ENCODE peak calls at places on chromosomes 16 and 17, in four cellular contexts. G, F, Z and T are unnamed samples.

GRCh38 chr17:4509402-4509801 is 10.7 kb downstream of the SPNS2 start:
- DNase-seq in G (no peak), F (no peak), Z (peak; percentile 24), T (no peak)

GRCh38 chr16:68257906-68258800 is 6.2 kb upstream of the SLC7A6 start:
- DNase-seq in G (no peak), F (peak; percentile 95), Z (no peak), T (no peak)

GRCh38 chr16:48556913-48557351 is 53.0 kb downstream of the N4BP1 start:
- DNase-seq in G (no peak), F (no peak), Z (no peak), T (peak; percentile 24)

GRCh38 chr16:3187798-3188674 is at the start of gene OR1F1:
- DNase-seq in G (peak; percentile 83), F (peak; percentile 71), Z (peak; percentile 36), T (peak; percentile 81)

GRCh38 chr17:17237026-17237799 is at the start of gene FLCN:
- DNase-seq in G (peak; percentile 90), F (peak; percentile 73), Z (peak; percentile 78), T (peak; percentile 81)

GRCh38 chr17:79439493-79439892 is 171.4 kb downstream of the RBFOX3 start:
- DNase-seq in G (no peak), F (no peak), Z (no peak), T (no peak)

GRCh38 chr17:60077226-60077625 is 1.5 kb downstream of the HEATR6 start:
- DNase-seq in G (no peak), F (no peak), Z (no peak), T (no peak)

GRCh38 chr16:49052846-49053245 is 228.8 kb downstream of the CBLN1 start:
- DNase-seq in G (no peak), F (no peak), Z (no peak), T (no peak)

GRCh38 chr16:19694989-19695388 is 23.0 kb downstream of the KNOP1 start:
- DNase-seq in G (no peak), F (no peak), Z (no peak), T (no peak)

GRCh38 chr17:1022278-1023024 is 25.5 kb downstream of the TIMM22 start:
- DNase-seq in G (no peak), F (no peak), Z (no peak), T (no peak)

GRCh38 chr17:50619489-50619888 is 15.2 kb upstream of the ABCC3 start:
- DNase-seq in G (no peak), F (no peak), Z (no peak), T (no peak)

GRCh38 chr16:1062895-1063294 is 9.7 kb upstream of the SSTR5 start:
- DNase-seq in G (no peak), F (no peak), Z (no peak), T (no peak)

GRCh38 chr16:85028638-85029412 is 1.2 kb downstream of the KIAA0513 start:
- DNase-seq in G (no peak), F (no peak), Z (no peak), T (no peak)

GRCh38 chr17:48335858-48336500 is 94.0 kb downstream of the SKAP1 start:
- DNase-seq in G (no peak), F (peak; percentile 42), Z (peak; percentile 14), T (peak; percentile 78)

GRCh38 chr16:106623-107324 is 28.7 kb downstream of the MPG start:
- DNase-seq in G (peak; percentile 70), F (peak; percentile 66), Z (peak; percentile 55), T (peak; percentile 34)

GRCh38 chr17:27546624-27547300 is 84.2 kb upstream of the LGALS9 start:
- DNase-seq in G (no peak), F (no peak), Z (no peak), T (no peak)

GRCh38 chr17:58529275-58529674 is 14.8 kb upstream of the MTMR4 start:
- DNase-seq in G (no peak), F (no peak), Z (no peak), T (no peak)

GRCh38 chr17:59616253-59616920 is 3.3 kb upstream of the CLTC start:
- DNase-seq in G (no peak), F (no peak), Z (no peak), T (no peak)

GRCh38 chr16:769201-769769 is 8.8 kb downstream of the MSLN start:
- DNase-seq in G (no peak), F (no peak), Z (no peak), T (no peak)

GRCh38 chr17:81170727-81171494 is 4.9 kb upstream of the AATK start:
- DNase-seq in G (no peak), F (no peak), Z (no peak), T (no peak)

GRCh38 chr16:84115919-84116719 is 623 bp downstream of the MBTPS1 start:
- DNase-seq in G (no peak), F (peak; percentile 54), Z (no peak), T (no peak)

GRCh38 chr17:1813088-1813487 is 16.6 kb downstream of the SMYD4 start:
- DNase-seq in G (no peak), F (no peak), Z (no peak), T (no peak)

GRCh38 chr16:66647866-66648265 is 43.4 kb downstream of the CMTM3 start:
- DNase-seq in G (no peak), F (no peak), Z (no peak), T (no peak)

GRCh38 chr17:52120465-52120864 is 38.0 kb downstream of the CA10 start:
- DNase-seq in G (no peak), F (no peak), Z (no peak), T (no peak)

GRCh38 chr16:28012031-28012445 is 51.5 kb downstream of the GSG1L start:
- DNase-seq in G (no peak), F (no peak), Z (peak; percentile 21), T (no peak)

GRCh38 chr16:77683845-77684526 is 38.3 kb upstream of the NUDT7 start:
- DNase-seq in G (no peak), F (no peak), Z (no peak), T (no peak)

GRCh38 chr16:21158208-21159110 is at the start of gene LDAF1:
- DNase-seq in G (peak; percentile 93), F (peak; percentile 33), Z (peak; percentile 92), T (peak; percentile 41)

GRCh38 chr17:47917581-47917980 is 21.5 kb downstream of the SP2 start:
- DNase-seq in G (no peak), F (no peak), Z (no peak), T (no peak)

GRCh38 chr17:74736423-74737298 is at the start of gene RAB37:
- DNase-seq in G (peak; percentile 86), F (peak; percentile 99), Z (peak; percentile 67), T (peak; percentile 47)

GRCh38 chr17:5706835-5707234 is 122.5 kb upstream of the NLRP1 start:
- DNase-seq in G (peak; percentile 90), F (peak; percentile 35), Z (peak; percentile 51), T (peak; percentile 33)

GRCh38 chr16:57984443-57985203 is 13.7 kb upstream of the CNGB1 start:
- DNase-seq in G (peak; percentile 96), F (peak; percentile 57), Z (peak; percentile 99), T (no peak)

GRCh38 chr16:87374313-87374712 is 9.3 kb downstream of the FBXO31 start:
- DNase-seq in G (no peak), F (no peak), Z (no peak), T (no peak)
- H3K4me1 ChIP-seq in G (no peaks in the 10 kb centered on the region), F (peaks cover 91% of the 10 kb centered on the region), Z (peaks cover 17% of the 10 kb centered on the region), T (peaks cover 12% of the 10 kb centered on the region)

GRCh38 chr17:42743595-42744282 is 1.1 kb downstream of the EZH1 start:
- DNase-seq in G (no peak), F (no peak), Z (no peak), T (no peak)
- TF ChIP-seq FOSL1 in G (no peak), F (no peak), Z (peak; percentile 41), T (no peak)

DNA sequence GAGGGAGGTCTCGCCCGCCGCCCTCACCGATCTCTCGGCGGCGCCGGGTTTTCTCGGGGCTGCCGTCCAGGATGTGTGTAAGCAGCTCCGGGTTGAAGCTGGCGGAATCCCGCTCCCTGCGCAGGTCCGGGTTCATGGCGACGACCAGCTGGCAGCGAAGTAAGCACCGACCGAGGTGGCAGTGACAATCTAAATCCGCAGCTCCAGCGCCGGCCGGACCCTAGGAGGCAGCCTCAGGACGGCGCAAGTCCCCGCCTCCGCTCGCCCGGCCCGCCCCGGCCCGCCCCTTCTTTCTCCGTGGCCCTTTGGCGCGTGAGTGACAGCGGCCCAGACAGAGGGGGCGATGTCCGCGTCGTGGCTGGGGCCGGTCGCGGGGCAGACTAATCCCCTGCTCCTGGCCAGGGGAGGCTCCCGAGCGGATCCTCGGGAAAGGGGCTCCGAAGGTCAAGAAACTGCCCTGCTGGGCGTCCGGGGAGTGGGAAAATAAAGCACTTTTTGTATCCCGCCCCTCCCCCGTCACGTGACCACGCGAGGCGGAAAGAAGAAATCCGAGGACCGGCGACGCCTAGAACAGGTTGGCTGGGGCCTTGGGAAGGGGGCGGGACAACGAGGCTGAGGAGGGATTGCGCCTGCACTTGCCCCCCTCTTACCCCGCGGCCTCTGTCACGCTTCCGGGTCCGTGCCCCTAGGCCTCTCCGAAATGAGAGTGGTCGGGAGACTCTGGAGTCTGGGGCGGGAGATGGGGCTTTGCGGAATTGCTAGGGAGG is at the start of the genes ACOX1 and TEN1:
- DNase-seq in G (peak; percentile 94), F (peak; percentile 98), Z (peak; percentile 91), T (peak; percentile 97)
- H3K4me1 ChIP-seq in G (peaks cover 4% of the 10 kb centered on the region), F (peaks cover 80% of the 10 kb centered on the region), Z (peaks cover 39% of the 10 kb centered on the region), T (peaks cover 12% of the 10 kb centered on the region)

DNA sequence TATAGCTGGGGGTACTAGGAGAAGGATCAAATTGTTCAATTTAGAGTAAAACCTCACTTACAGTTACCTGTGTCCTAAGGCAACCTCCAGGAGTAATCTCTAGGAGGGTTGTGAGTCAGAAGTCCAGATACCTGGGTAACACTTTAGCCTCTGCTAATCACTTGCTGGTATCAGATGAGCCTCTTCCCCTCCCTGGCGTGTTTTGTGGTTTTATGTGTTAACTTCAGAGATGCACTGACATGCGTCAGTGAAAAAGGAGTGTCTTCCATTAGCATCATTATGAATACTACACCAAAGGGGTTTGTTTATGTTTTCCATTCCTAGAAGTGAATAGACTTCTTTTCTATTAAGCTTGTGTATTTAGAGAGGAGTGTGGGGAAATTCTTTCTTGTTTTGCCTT is 208.2 kb downstream of the FTO start:
- DNase-seq in G (no peak), F (no peak), Z (no peak), T (no peak)
- TF ChIP-seq FOSL1 in G (no peak), F (no peak), Z (no peak), T (no peak)

GRCh38 chr16:11794991-11795886 is 1.8 kb downstream of the ZC3H7A start:
- DNase-seq in G (no peak), F (no peak), Z (no peak), T (no peak)
- H3K4me1 ChIP-seq in G (peaks cover 3% of the 10 kb centered on the region), F (peaks cover 78% of the 10 kb centered on the region), Z (peaks cover 36% of the 10 kb centered on the region), T (peaks cover 7% of the 10 kb centered on the region)

DNA sequence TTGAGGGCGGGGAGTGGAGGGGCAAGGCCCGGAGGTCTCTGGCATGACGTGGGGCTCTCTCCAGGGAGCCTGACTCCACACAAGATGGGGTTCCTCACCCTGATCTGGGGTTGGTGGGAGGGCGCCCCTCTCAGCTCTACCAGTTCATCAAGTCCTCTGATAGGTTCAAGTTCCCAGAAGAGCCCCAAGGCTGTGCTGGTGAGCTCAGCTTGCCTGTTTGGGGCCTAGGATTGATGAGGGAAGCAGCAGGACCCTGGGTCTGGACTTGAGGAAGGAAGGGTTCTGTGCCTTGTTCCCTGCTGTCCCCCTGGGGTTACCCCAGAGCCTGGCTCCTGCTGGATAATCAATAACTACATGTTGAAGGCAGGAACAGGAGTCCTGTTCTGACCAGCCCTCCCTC is 3.5 kb downstream of the MGAT5B start:
- DNase-seq in G (no peak), F (no peak), Z (no peak), T (no peak)
- TF ChIP-seq FOSL1 in G (no peak), F (no peak), Z (no peak), T (no peak)